ENCODE peak calls at places on chromosomes 1 and 21, in four cellular contexts. One of them, this sample, is unnamed.

GRCh38 chr21:29585462-29585861 is 286.7 kb downstream of the BACH1 start:
- DNase-seq in GM12878: no peak
- DNase-seq in HEK293T: no peak
- DNase-seq in HepG2: no peak
- DNase-seq in this sample: no peak

GRCh38 chr1:174222166-174222949 is 63.0 kb downstream of the RABGAP1L start:
- DNase-seq in HEK293T: no peak
- DNase-seq in HepG2: no peak
- DNase-seq in GM12878: no peak
- DNase-seq in this sample: no peak

GRCh38 chr1:67463298-67463960 is 33.2 kb upstream of the SERBP1 start:
- DNase-seq in HEK293T: no peak
- DNase-seq in GM12878: no peak
- DNase-seq in HepG2: no peak
- DNase-seq in this sample: no peak

GRCh38 chr1:244836135-244836521 is 670 bp downstream of the COX20 start:
- DNase-seq in HepG2: peak
- DNase-seq in GM12878: no peak
- DNase-seq in HEK293T: peak
- DNase-seq in this sample: peak

GRCh38 chr1:18253093-18253492 is 145.5 kb downstream of the IGSF21 start:
- DNase-seq in HepG2: no peak
- DNase-seq in HEK293T: no peak
- DNase-seq in GM12878: no peak
- DNase-seq in this sample: no peak

GRCh38 chr1:114610546-114611245 is 29.3 kb upstream of the BCAS2 start:
- DNase-seq in HEK293T: no peak
- DNase-seq in HepG2: no peak
- DNase-seq in GM12878: no peak
- DNase-seq in this sample: no peak

GRCh38 chr1:155254714-155255242 is 505 bp downstream of the ENTREP3 start:
- DNase-seq in HEK293T: no peak
- DNase-seq in GM12878: no peak
- DNase-seq in HepG2: no peak
- DNase-seq in this sample: no peak

GRCh38 chr1:171188388-171189266 is 3.5 kb downstream of the FMO2 start:
- DNase-seq in GM12878: peak
- DNase-seq in HepG2: peak
- DNase-seq in HEK293T: peak
- DNase-seq in this sample: peak

GRCh38 chr1:63010898-63011660 is 227.1 kb downstream of the ATG4C start:
- DNase-seq in HEK293T: no peak
- DNase-seq in HepG2: peak
- DNase-seq in GM12878: no peak
- DNase-seq in this sample: no peak

GRCh38 chr1:41751804-41752513 is 166.8 kb downstream of the HIVEP3 start:
- DNase-seq in HEK293T: no peak
- DNase-seq in GM12878: peak
- DNase-seq in HepG2: no peak
- DNase-seq in this sample: no peak

GRCh38 chr1:202615501-202616354 is 94.5 kb downstream of the SYT2 start:
- DNase-seq in HepG2: no peak
- DNase-seq in GM12878: peak
- DNase-seq in HEK293T: no peak
- DNase-seq in this sample: no peak

GRCh38 chr1:910881-911721 is 12.6 kb upstream of the SAMD11 start:
- DNase-seq in HEK293T: no peak
- DNase-seq in HepG2: no peak
- DNase-seq in GM12878: no peak
- DNase-seq in this sample: peak

GRCh38 chr1:18140411-18140810 is 32.8 kb downstream of the IGSF21 start:
- DNase-seq in GM12878: no peak
- DNase-seq in HepG2: no peak
- DNase-seq in HEK293T: no peak
- DNase-seq in this sample: no peak

GRCh38 chr1:221888801-221889200 is 146.9 kb upstream of the DUSP10 start:
- DNase-seq in GM12878: no peak
- DNase-seq in HEK293T: no peak
- DNase-seq in HepG2: no peak
- DNase-seq in this sample: no peak

GRCh38 chr1:221886311-221887090 is 144.6 kb upstream of the DUSP10 start:
- DNase-seq in HepG2: no peak
- DNase-seq in GM12878: no peak
- DNase-seq in HEK293T: no peak
- DNase-seq in this sample: no peak

GRCh38 chr1:221888218-221888617 is 146.3 kb upstream of the DUSP10 start:
- DNase-seq in GM12878: no peak
- DNase-seq in HEK293T: no peak
- DNase-seq in HepG2: no peak
- DNase-seq in this sample: no peak

GRCh38 chr1:221887758-221888157 is 145.9 kb upstream of the DUSP10 start:
- DNase-seq in GM12878: no peak
- DNase-seq in HEK293T: no peak
- DNase-seq in HepG2: no peak
- DNase-seq in this sample: no peak

GRCh38 chr1:221887091-221887746 is 145.3 kb upstream of the DUSP10 start:
- DNase-seq in GM12878: no peak
- DNase-seq in HEK293T: peak
- DNase-seq in HepG2: peak
- DNase-seq in this sample: peak
- TF ChIP-seq FOXK2 in GM12878: no peak
- TF ChIP-seq FOXK2 in HEK293T: no peak
- TF ChIP-seq FOXK2 in HepG2: no peak
- TF ChIP-seq FOXK2 in this sample: no peak

GRCh38 chr1:93613895-93614294 is 67.7 kb downstream of the BCAR3 start:
- DNase-seq in GM12878: no peak
- DNase-seq in HEK293T: no peak
- DNase-seq in HepG2: no peak
- DNase-seq in this sample: no peak
- TF ChIP-seq FOXK2 in GM12878: no peak
- TF ChIP-seq FOXK2 in HEK293T: no peak
- TF ChIP-seq FOXK2 in HepG2: no peak
- TF ChIP-seq FOXK2 in this sample: no peak

GRCh38 chr1:51780927-51781326 is 97.6 kb downstream of the NRDC start:
- DNase-seq in HEK293T: no peak
- DNase-seq in GM12878: no peak
- DNase-seq in HepG2: no peak
- DNase-seq in this sample: no peak

GRCh38 chr1:51789342-51789741 is 89.2 kb downstream of the NRDC start:
- DNase-seq in HepG2: no peak
- DNase-seq in GM12878: no peak
- DNase-seq in HEK293T: no peak
- DNase-seq in this sample: no peak

GRCh38 chr1:51790385-51790784 is 88.1 kb downstream of the NRDC start:
- DNase-seq in GM12878: no peak
- DNase-seq in HEK293T: no peak
- DNase-seq in HepG2: no peak
- DNase-seq in this sample: no peak

GRCh38 chr1:51788938-51789337 is 89.6 kb downstream of the NRDC start:
- DNase-seq in HEK293T: no peak
- DNase-seq in HepG2: no peak
- DNase-seq in GM12878: no peak
- DNase-seq in this sample: no peak

DNA sequence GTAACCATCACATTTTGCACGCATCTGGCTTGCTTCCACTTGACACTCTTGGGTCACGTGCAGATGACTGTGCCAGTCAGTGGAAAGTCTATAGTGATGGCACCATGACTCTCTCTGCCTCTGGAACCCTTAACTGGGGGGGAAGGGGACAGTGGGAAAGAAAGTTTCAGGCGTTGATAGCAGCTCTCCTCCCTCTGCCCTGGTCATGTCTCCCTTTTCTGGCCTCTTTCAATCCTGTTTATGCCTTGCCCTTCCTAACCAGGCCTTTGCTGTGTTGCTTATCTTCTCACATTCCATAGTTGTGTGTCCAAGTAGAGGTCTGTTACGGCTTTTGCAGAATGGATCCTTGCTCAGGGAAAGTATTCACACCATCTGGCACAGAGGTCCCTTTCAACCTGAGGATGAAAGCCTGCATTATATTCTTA is 93.5 kb downstream of the NRDC start:
- DNase-seq in HepG2: no peak
- DNase-seq in HEK293T: no peak
- DNase-seq in GM12878: no peak
- DNase-seq in this sample: no peak
- TF ChIP-seq FOXK2 in HepG2: no peak
- TF ChIP-seq FOXK2 in HEK293T: no peak
- TF ChIP-seq FOXK2 in GM12878: no peak
- TF ChIP-seq FOXK2 in this sample: no peak

GRCh38 chr1:169090308-169090899 is 16.1 kb upstream of the ATP1B1 start:
- DNase-seq in HepG2: no peak
- DNase-seq in HEK293T: no peak
- DNase-seq in GM12878: no peak
- DNase-seq in this sample: no peak

GRCh38 chr1:169087876-169088275 is 18.6 kb upstream of the ATP1B1 start:
- DNase-seq in HEK293T: no peak
- DNase-seq in HepG2: no peak
- DNase-seq in GM12878: no peak
- DNase-seq in this sample: no peak

GRCh38 chr1:169085911-169086310 is 20.6 kb upstream of the ATP1B1 start:
- DNase-seq in HepG2: no peak
- DNase-seq in HEK293T: no peak
- DNase-seq in GM12878: no peak
- DNase-seq in this sample: no peak

GRCh38 chr1:169089776-169090175 is 16.7 kb upstream of the ATP1B1 start:
- DNase-seq in HepG2: no peak
- DNase-seq in GM12878: no peak
- DNase-seq in HEK293T: no peak
- DNase-seq in this sample: no peak

GRCh38 chr1:169086603-169087455 is 19.7 kb upstream of the ATP1B1 start:
- DNase-seq in HepG2: peak
- DNase-seq in HEK293T: no peak
- DNase-seq in GM12878: no peak
- DNase-seq in this sample: no peak
- TF ChIP-seq FOXK2 in HepG2: no peak
- TF ChIP-seq FOXK2 in HEK293T: no peak
- TF ChIP-seq FOXK2 in GM12878: no peak
- TF ChIP-seq FOXK2 in this sample: no peak

GRCh38 chr1:211606914-211607751 is 28.2 kb upstream of the SLC30A1 start:
- DNase-seq in HepG2: no peak
- DNase-seq in HEK293T: no peak
- DNase-seq in GM12878: peak
- DNase-seq in this sample: peak
- TF ChIP-seq FOXK2 in HepG2: no peak
- TF ChIP-seq FOXK2 in HEK293T: no peak
- TF ChIP-seq FOXK2 in GM12878: no peak
- TF ChIP-seq FOXK2 in this sample: no peak

GRCh38 chr1:222224576-222224975 is 323.3 kb downstream of the HHIPL2 start:
- DNase-seq in HEK293T: no peak
- DNase-seq in HepG2: no peak
- DNase-seq in GM12878: no peak
- DNase-seq in this sample: no peak
- TF ChIP-seq FOXK2 in HEK293T: no peak
- TF ChIP-seq FOXK2 in HepG2: no peak
- TF ChIP-seq FOXK2 in GM12878: no peak
- TF ChIP-seq FOXK2 in this sample: no peak

DNA sequence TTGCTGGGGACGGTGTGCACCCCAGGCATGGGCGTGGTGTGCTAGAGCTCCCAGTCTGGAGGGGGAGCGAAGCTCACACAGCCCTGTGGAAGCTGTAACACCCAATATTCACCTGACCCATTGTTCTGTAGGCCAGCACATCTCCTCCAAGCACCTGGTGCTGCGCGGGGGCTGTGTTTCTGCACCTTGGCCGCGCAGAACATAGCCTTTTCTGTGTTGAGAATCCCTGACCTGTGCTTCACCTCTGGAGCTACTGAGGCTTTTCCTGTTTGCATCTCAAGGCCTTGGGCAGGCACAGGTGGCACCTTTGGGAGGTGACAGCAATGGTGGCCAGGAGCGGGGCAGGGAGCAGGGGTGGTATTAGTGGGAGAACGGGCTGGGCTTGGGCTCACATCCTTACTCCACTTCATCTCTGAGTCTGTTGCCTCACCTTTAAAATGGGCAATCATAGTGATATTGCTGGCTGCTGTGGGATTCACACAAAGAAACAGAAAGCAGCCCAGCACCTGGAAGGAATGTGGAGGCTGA is 343.9 kb upstream of the AJAP1 start:
- DNase-seq in HEK293T: no peak
- DNase-seq in GM12878: no peak
- DNase-seq in HepG2: no peak
- DNase-seq in this sample: no peak
- TF ChIP-seq FOXK2 in HEK293T: no peak
- TF ChIP-seq FOXK2 in GM12878: no peak
- TF ChIP-seq FOXK2 in HepG2: no peak
- TF ChIP-seq FOXK2 in this sample: no peak

GRCh38 chr1:218527737-218528136 is 182.6 kb downstream of the TGFB2 start:
- DNase-seq in HepG2: no peak
- DNase-seq in GM12878: no peak
- DNase-seq in HEK293T: no peak
- DNase-seq in this sample: no peak

GRCh38 chr1:218525451-218526197 is 180.5 kb downstream of the TGFB2 start:
- DNase-seq in HepG2: no peak
- DNase-seq in HEK293T: no peak
- DNase-seq in GM12878: no peak
- DNase-seq in this sample: no peak

GRCh38 chr1:218531936-218532335 is 186.8 kb downstream of the TGFB2 start:
- DNase-seq in HepG2: no peak
- DNase-seq in GM12878: no peak
- DNase-seq in HEK293T: no peak
- DNase-seq in this sample: no peak

GRCh38 chr1:218526198-218526580 is 181.1 kb downstream of the TGFB2 start:
- DNase-seq in HEK293T: no peak
- DNase-seq in GM12878: no peak
- DNase-seq in HepG2: no peak
- DNase-seq in this sample: no peak

GRCh38 chr1:218529691-218530310 is 184.7 kb downstream of the TGFB2 start:
- DNase-seq in GM12878: no peak
- DNase-seq in HepG2: no peak
- DNase-seq in HEK293T: no peak
- DNase-seq in this sample: no peak
- TF ChIP-seq FOXK2 in GM12878: no peak
- TF ChIP-seq FOXK2 in HepG2: no peak
- TF ChIP-seq FOXK2 in HEK293T: no peak
- TF ChIP-seq FOXK2 in this sample: no peak